ENCODE peak calls at places on chromosome 11, in five cellular contexts. D is heart left ventricle, M is gastrocnemius medialis, B is body of pancreas, P is K562. X is an unnamed sample.
A peak's percentile ranks its signal among the peaks of the same experiment; 100 is the strongest.

GRCh38 chr11:94786264-94787126 is 18.3 kb downstream of the AMOTL1 start:
- DNase-seq in D (no peak), M (no peak), B (no peak), P (no peak), X (no peak)

GRCh38 chr11:134592391-134592990 is 180.4 kb upstream of the B3GAT1 start:
- DNase-seq in D (no peak), M (no peak), B (no peak), P (peak; percentile 45), X (no peak)

GRCh38 chr11:61854966-61855714 is 27.0 kb downstream of the FADS2 start:
- DNase-seq in D (no peak), M (no peak), B (no peak), P (no peak), X (no peak)

GRCh38 chr11:78949976-78950690 is 375.5 kb upstream of the NARS2 start:
- DNase-seq in D (no peak), M (no peak), B (no peak), P (no peak), X (no peak)

GRCh38 chr11:75547617-75548054 is 14.4 kb upstream of the SERPINH1 start:
- DNase-seq in D (peak; percentile 80), M (peak; percentile 43), B (peak; percentile 78), P (peak; percentile 91), X (no peak)

GRCh38 chr11:72298931-72299330 is 55.0 kb upstream of the PHOX2A start:
- DNase-seq in D (no peak), M (no peak), B (no peak), P (no peak), X (no peak)

GRCh38 chr11:62786318-62787004 is 741 bp upstream of the TMEM179B start:
- DNase-seq in D (peak; percentile 93), M (peak; percentile 90), B (peak; percentile 90), P (peak; percentile 91), X (peak; percentile 32)

GRCh38 chr11:9053631-9054030 is 37.8 kb downstream of the SCUBE2 start:
- DNase-seq in D (no peak), M (no peak), B (no peak), P (no peak), X (no peak)

GRCh38 chr11:47511927-47512326 is 41.0 kb downstream of the CELF1 start:
- DNase-seq in D (no peak), M (no peak), B (no peak), P (no peak), X (no peak)

GRCh38 chr11:132115454-132115853 is 745.0 kb downstream of the NTM start:
- DNase-seq in D (no peak), M (no peak), B (no peak), P (no peak), X (no peak)

GRCh38 chr11:77080643-77081210 is 14.0 kb downstream of the CAPN5 start:
- DNase-seq in D (no peak), M (no peak), B (no peak), P (no peak), X (no peak)

GRCh38 chr11:47394322-47395224 is 13.8 kb upstream of the SLC39A13 start:
- DNase-seq in D (peak; percentile 78), M (no peak), B (no peak), P (peak; percentile 73), X (no peak)

GRCh38 chr11:72058416-72059034 is 21.8 kb downstream of the NUMA1 start:
- DNase-seq in D (no peak), M (peak; percentile 67), B (no peak), P (no peak), X (no peak)

GRCh38 chr11:60170566-60170965 is 12.3 kb downstream of the MS4A6A start:
- DNase-seq in D (no peak), M (no peak), B (no peak), P (no peak), X (no peak)

GRCh38 chr11:62130498-62131464 is 7.0 kb downstream of the INCENP start:
- DNase-seq in D (no peak), M (no peak), B (no peak), P (no peak), X (no peak)

GRCh38 chr11:44744160-44744559 is 17.4 kb downstream of the TSPAN18 start:
- DNase-seq in D (no peak), M (no peak), B (no peak), P (no peak), X (no peak)

GRCh38 chr11:6705905-6706535 is 22.9 kb upstream of the MRPL17 start:
- DNase-seq in D (no peak), M (peak; percentile 17), B (peak; percentile 74), P (peak; percentile 54), X (no peak)

GRCh38 chr11:8933931-8934330 is 1.2 kb upstream of the C11orf16 start:
- DNase-seq in D (no peak), M (no peak), B (no peak), P (no peak), X (no peak)

GRCh38 chr11:62108017-62108750 is 15.6 kb upstream of the INCENP start:
- DNase-seq in D (no peak), M (no peak), B (peak; percentile 23), P (peak; percentile 49), X (no peak)

GRCh38 chr11:1072116-1072820 is 2.4 kb upstream of the MUC2 start:
- DNase-seq in D (peak; percentile 37), M (no peak), B (peak; percentile 11), P (no peak), X (no peak)

GRCh38 chr11:72736452-72737069 is 15.6 kb downstream of the ARAP1 start:
- DNase-seq in D (peak; percentile 77), M (peak; percentile 58), B (no peak), P (peak; percentile 62), X (no peak)

GRCh38 chr11:9700105-9700801 is 36.4 kb downstream of the SWAP70 start:
- DNase-seq in D (no peak), M (no peak), B (peak; percentile 36), P (no peak), X (peak; percentile 33)

GRCh38 chr11:76642341-76642740 is 28.2 kb downstream of the LRRC32 start:
- DNase-seq in D (no peak), M (no peak), B (no peak), P (no peak), X (no peak)

GRCh38 chr11:21927628-21928027 is 265.3 kb upstream of the ANO5 start:
- DNase-seq in D (no peak), M (no peak), B (peak; percentile 7), P (no peak), X (no peak)

GRCh38 chr11:105456950-105457349 is 152.9 kb upstream of the GRIA4 start:
- DNase-seq in D (no peak), M (no peak), B (no peak), P (peak; percentile 5), X (no peak)
- H3K4me3 ChIP-seq in D (no peak overlapping the region), M (no peak overlapping the region), B (no peak overlapping the region), P (no peak overlapping the region), X (no peak overlapping the region)

GRCh38 chr11:69241075-69241740 is 52.7 kb upstream of the MYEOV start:
- DNase-seq in D (no peak), M (no peak), B (no peak), P (no peak), X (no peak)
- TF ChIP-seq CTCF in D (no peak), M (no peak), B (no peak), P (peak; percentile 7), X (no peak)

GRCh38 chr11:4610258-4610935 is 2.4 kb upstream of the TRIM68 start:
- DNase-seq in D (no peak), M (no peak), B (no peak), P (no peak), X (no peak)
- H3K4me3 ChIP-seq in D (peak overlapping the region; percentile 31), M (peak overlapping the region; percentile 1), B (no peak overlapping the region), P (no peak overlapping the region), X (no peak overlapping the region)

GRCh38 chr11:65931773-65932557 is 12.7 kb downstream of the DRAP1 start:
- DNase-seq in D (no peak), M (no peak), B (no peak), P (no peak), X (no peak)
- TF ChIP-seq CTCF in D (no peak), M (no peak), B (no peak), P (no peak), X (no peak)

GRCh38 chr11:67613313-67613959 is 6.7 kb downstream of the NDUFV1 start:
- DNase-seq in D (no peak), M (no peak), B (no peak), P (no peak), X (no peak)
- H3K4me3 ChIP-seq in D (peak overlapping the region; percentile 33), M (peak overlapping the region; percentile 30), B (no peak overlapping the region), P (no peak overlapping the region), X (no peak overlapping the region)

DNA sequence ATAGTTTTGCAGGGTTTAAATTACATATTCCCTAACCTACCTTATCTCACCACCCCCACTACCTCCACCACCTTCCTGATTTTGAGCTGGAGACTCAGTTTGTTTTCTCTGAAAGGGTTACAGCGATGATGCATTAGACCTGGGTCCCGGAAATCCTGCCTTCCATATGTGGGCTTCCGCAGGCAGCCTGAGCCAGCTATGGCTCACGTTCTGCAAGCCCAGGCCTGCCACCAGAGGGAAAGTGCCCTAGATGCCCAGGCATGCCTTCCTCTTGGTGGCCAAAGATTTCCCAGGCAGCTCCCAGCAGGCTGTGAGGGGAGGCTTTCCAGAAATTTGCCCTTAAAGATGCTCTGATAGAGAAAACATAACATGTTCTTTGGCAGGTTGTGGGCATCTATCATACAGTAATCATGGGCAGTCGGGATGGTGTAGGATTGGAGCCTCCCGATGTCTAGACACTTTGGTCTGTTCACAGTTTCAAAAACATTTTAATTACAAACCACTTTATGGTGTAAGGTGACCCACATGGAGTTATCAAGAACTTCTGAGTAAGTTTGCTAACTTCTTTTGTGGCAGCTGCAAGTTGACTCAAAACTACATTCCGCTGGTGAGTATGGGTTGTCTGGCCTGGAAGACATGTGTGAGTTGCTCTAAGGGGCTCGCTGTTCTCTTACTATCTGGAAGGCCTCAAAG is 79.3 kb downstream of the MICAL2 start:
- DNase-seq in D (no peak), M (no peak), B (no peak), P (no peak), X (no peak)
- TF ChIP-seq CTCF in D (no peak), M (no peak), B (no peak), P (no peak), X (no peak)

GRCh38 chr11:110318638-110319404 is 22.4 kb upstream of the RDX start:
- DNase-seq in D (no peak), M (no peak), B (no peak), P (no peak), X (no peak)

GRCh38 chr11:110319501-110319900 is 23.1 kb upstream of the RDX start:
- DNase-seq in D (no peak), M (no peak), B (no peak), P (no peak), X (no peak)

GRCh38 chr11:110314366-110315095 is 18.1 kb upstream of the RDX start:
- DNase-seq in D (no peak), M (no peak), B (no peak), P (no peak), X (no peak)

GRCh38 chr11:110312670-110313069 is 16.3 kb upstream of the RDX start:
- DNase-seq in D (no peak), M (no peak), B (no peak), P (no peak), X (no peak)

DNA sequence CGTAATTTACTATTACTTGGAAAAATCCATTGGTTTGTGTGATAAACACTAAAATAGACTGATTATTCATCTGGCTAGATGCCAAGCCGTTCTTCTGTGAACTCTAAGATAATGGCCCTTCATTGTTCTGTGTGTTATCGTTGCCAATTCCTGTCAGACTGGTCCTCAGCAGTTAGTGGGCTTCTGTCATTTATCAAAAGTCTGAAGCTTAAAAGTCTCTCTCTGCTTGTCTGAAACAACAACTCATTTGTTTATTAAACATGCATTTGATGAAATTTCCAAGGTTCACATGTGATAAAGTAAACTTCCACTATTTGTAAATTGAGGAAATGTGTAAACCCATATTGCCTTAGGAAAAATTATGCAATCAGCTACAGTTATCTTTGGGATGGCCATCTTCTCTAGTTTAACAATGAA is 21.1 kb upstream of the RDX start:
- DNase-seq in D (no peak), M (no peak), B (no peak), P (peak; percentile 65), X (no peak)
- H3K4me3 ChIP-seq in D (no peak overlapping the region), M (no peak overlapping the region), B (no peak overlapping the region), P (no peak overlapping the region), X (no peak overlapping the region)